ENCODE peak calls at places on chromosome 16, in eight cellular contexts. T is A549, G is K562, Z is HepG2, V is HCT116, B is GM12878, D is endothelial cell of umbilical vein, Y is H1. W is an unnamed sample.
A peak's percentile ranks its signal among the peaks of the same experiment; 100 is the strongest.

GRCh38 chr16:85192233-85192632 is 80.0 kb upstream of the CIBAR2 start:
- DNase-seq in T (no peak), G (no peak), Z (no peak), V (no peak), B (no peak), D (no peak), Y (no peak), W (no peak)

GRCh38 chr16:12837344-12837743 is 33.7 kb upstream of the CPPED1 start:
- DNase-seq in T (no peak), G (no peak), Z (no peak), V (no peak), B (no peak), D (no peak), Y (no peak), W (peak; percentile 20)

GRCh38 chr16:86510465-86511261 is at the start of gene FOXF1:
- DNase-seq in T (peak; percentile 48), G (no peak), Z (no peak), V (no peak), B (no peak), D (peak; percentile 38), Y (no peak), W (peak; percentile 52)

GRCh38 chr16:86577314-86577971 is 906 bp upstream of the FOXL1 start:
- DNase-seq in T (no peak), G (no peak), Z (no peak), V (no peak), B (no peak), D (peak; percentile 49), Y (no peak), W (no peak)

GRCh38 chr16:72987480-72987901 is 60.4 kb downstream of the ZFHX3 start:
- DNase-seq in T (no peak), G (no peak), Z (no peak), V (no peak), B (no peak), D (no peak), Y (no peak), W (no peak)

GRCh38 chr16:46883353-46883689 is 841 bp upstream of the GPT2 start:
- DNase-seq in T (no peak), G (no peak), Z (peak; percentile 97), V (no peak), B (no peak), D (no peak), Y (no peak), W (no peak)

GRCh38 chr16:8355714-8356113 is 234.6 kb downstream of the TMEM114 start:
- DNase-seq in T (no peak), G (peak; percentile 14), Z (no peak), V (no peak), B (no peak), D (no peak), Y (no peak), W (peak; percentile 4)

GRCh38 chr16:70380919-70381603 is 34.4 kb downstream of the DDX19A start:
- DNase-seq in T (peak; percentile 97), G (no peak), Z (peak; percentile 98), V (peak; percentile 93), B (peak; percentile 91), D (peak; percentile 98), Y (peak; percentile 97), W (peak; percentile 99)

GRCh38 chr16:69132424-69133252 is at the start of the genes CHTF8 and UTP4:
- DNase-seq in T (peak; percentile 88), G (peak; percentile 93), Z (peak; percentile 79), V (peak; percentile 32), B (no peak), D (peak; percentile 74), Y (no peak), W (peak; percentile 94)

GRCh38 chr16:86082400-86083030 is 183.6 kb downstream of the IRF8 start:
- DNase-seq in T (no peak), G (no peak), Z (no peak), V (no peak), B (no peak), D (no peak), Y (no peak), W (no peak)

GRCh38 chr16:51134269-51134812 is 16.7 kb downstream of the SALL1 start:
- DNase-seq in T (no peak), G (no peak), Z (no peak), V (no peak), B (no peak), D (no peak), Y (no peak), W (no peak)

GRCh38 chr16:72785886-72786285 is 262.0 kb downstream of the ZFHX3 start:
- DNase-seq in T (no peak), G (no peak), Z (no peak), V (no peak), B (no peak), D (no peak), Y (no peak), W (peak; percentile 41)

GRCh38 chr16:65099607-65100006 is 22.3 kb downstream of the CDH11 start:
- DNase-seq in T (no peak), G (no peak), Z (no peak), V (no peak), B (no peak), D (no peak), Y (no peak), W (no peak)

GRCh38 chr16:68356249-68356918 is 45.6 kb downstream of the PRMT7 start:
- DNase-seq in T (no peak), G (no peak), Z (no peak), V (no peak), B (peak; percentile 69), D (no peak), Y (no peak), W (peak; percentile 96)

GRCh38 chr16:67748791-67749282 is 29.7 kb upstream of the GFOD2 start:
- DNase-seq in T (no peak), G (no peak), Z (no peak), V (no peak), B (no peak), D (no peak), Y (no peak), W (no peak)

GRCh38 chr16:25371342-25371741 is 113.7 kb upstream of the ZKSCAN2 start:
- DNase-seq in T (no peak), G (no peak), Z (no peak), V (no peak), B (no peak), D (no peak), Y (no peak), W (no peak)

GRCh38 chr16:18788828-18789514 is 1.2 kb downstream of the RPS15A start:
- DNase-seq in T (no peak), G (no peak), Z (no peak), V (no peak), B (no peak), D (peak; percentile 51), Y (no peak), W (no peak)

DNA sequence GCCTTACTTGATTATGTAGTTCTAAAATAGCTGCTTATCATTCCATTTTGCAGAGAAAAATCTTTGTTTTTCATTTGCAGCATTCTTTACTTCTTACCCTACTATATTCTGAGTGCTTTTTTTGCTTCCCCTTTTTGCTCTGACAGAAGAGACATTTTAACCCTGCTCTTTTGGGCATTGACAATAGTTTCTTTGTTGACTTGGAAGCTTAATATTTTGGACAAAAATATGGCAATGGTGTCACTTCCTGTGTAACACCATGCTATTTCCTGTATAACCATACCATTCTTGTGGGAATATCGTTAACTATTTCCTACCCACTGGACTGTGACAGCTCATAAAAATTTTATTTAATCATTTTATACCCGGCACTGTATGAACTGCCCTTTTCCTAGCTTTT is 747.1 kb downstream of the CDH8 start:
- DNase-seq in T (no peak), G (no peak), Z (no peak), V (no peak), B (no peak), D (no peak), Y (no peak), W (no peak)
- TF ChIP-seq POLR2A in T (no peak), G (no peak), Z (no peak), V (no peak), B (no peak), D (no peak), Y (no peak), W (no peak)

DNA sequence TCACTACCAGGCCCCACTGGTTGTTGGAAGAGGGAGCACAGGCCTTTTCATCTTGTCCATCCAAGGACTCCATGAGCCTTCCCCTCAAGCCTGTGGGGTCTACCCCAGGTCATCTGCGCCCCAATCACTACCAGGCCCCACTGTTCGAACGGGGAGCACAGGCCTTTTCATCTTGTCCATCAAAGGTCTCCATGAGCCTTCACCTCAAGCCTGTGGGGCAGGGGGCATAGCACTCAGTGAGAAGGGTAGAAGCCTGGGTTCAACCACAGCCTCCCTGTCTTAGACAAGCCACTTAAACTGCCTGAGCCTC is 101.4 kb upstream of the CDH5 start:
- DNase-seq in T (no peak), G (no peak), Z (no peak), V (no peak), B (no peak), D (no peak), Y (no peak), W (no peak)
- TF ChIP-seq MAX in T (no peak), G (no peak), Z (no peak), V (no peak), B (no peak), D (no peak), Y (no peak), W (no peak)

GRCh38 chr16:89217388-89218191 is at the start of gene ZNF778:
- DNase-seq in T (peak; percentile 86), G (peak; percentile 92), Z (peak; percentile 77), V (peak; percentile 73), B (peak; percentile 40), D (peak; percentile 88), Y (no peak), W (peak; percentile 91)
- TF ChIP-seq POLR2A in T (peak; percentile 78), G (peak; percentile 94), Z (peak; percentile 84), V (peak; percentile 41), B (peak; percentile 92), D (peak; percentile 94), Y (no peak), W (peak; percentile 73)

DNA sequence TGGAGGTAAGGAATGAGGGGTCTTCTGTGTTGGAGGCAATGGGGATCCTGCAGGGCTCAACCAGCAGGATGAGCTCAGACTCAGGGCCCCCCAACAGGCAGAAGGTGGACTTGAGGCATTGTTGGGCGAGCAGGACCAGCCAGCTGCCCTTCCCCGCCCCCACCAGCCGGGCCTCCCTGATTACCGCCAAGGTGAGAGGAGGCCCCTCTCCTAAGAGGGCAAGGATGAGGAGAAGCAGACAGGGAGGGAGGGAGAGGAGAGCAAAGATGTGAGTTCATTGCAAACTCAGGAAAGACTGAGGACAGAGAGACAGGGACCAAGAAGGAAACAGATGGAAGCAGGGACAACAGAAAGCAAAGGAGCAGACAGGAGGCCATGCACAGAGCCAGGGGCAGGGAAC is 272.8 kb upstream of the XYLT1 start:
- DNase-seq in T (no peak), G (no peak), Z (no peak), V (no peak), B (no peak), D (no peak), Y (no peak), W (no peak)
- TF ChIP-seq MAX in T (no peak), G (no peak), Z (no peak), V (no peak), B (no peak), D (no peak), Y (no peak), W (no peak)

GRCh38 chr16:56588781-56589140 is 567 bp upstream of the MT3 start:
- DNase-seq in T (no peak), G (no peak), Z (no peak), V (no peak), B (no peak), D (no peak), Y (no peak), W (no peak)
- TF ChIP-seq POLR2A in T (no peak), G (no peak), Z (no peak), V (no peak), B (no peak), D (no peak), Y (no peak), W (no peak)